ENCODE peak calls at places on chromosomes 2 and 18, in six cellular contexts. One of them, this sample, is unnamed.

GRCh38 chr2:86039178-86039962 is 66.3 kb downstream of the POLR1A start:
- DNase-seq in left ventricle myocardium inferior: no peak
- DNase-seq in A549: no peak
- DNase-seq in spleen: no peak
- DNase-seq in IMR-90: no peak
- DNase-seq in fibroblast of the aortic adventitia: no peak
- DNase-seq in this sample: no peak

GRCh38 chr2:27308359-27308875 is at the start of gene UCN:
- DNase-seq in left ventricle myocardium inferior: no peak
- DNase-seq in fibroblast of the aortic adventitia: peak
- DNase-seq in A549: no peak
- DNase-seq in IMR-90: peak
- DNase-seq in spleen: peak
- DNase-seq in this sample: peak

GRCh38 chr2:212732860-212733259 is 194.3 kb upstream of the ERBB4 start:
- DNase-seq in spleen: no peak
- DNase-seq in A549: no peak
- DNase-seq in left ventricle myocardium inferior: no peak
- DNase-seq in fibroblast of the aortic adventitia: no peak
- DNase-seq in IMR-90: peak
- DNase-seq in this sample: no peak

GRCh38 chr2:241965931-241966412 is 96.4 kb downstream of the RTP5 start:
- DNase-seq in spleen: peak
- DNase-seq in left ventricle myocardium inferior: no peak
- DNase-seq in fibroblast of the aortic adventitia: peak
- DNase-seq in IMR-90: peak
- DNase-seq in A549: no peak
- DNase-seq in this sample: peak

GRCh38 chr2:88201811-88202169 is 31.6 kb downstream of the THNSL2 start:
- DNase-seq in fibroblast of the aortic adventitia: no peak
- DNase-seq in left ventricle myocardium inferior: no peak
- DNase-seq in spleen: no peak
- DNase-seq in A549: no peak
- DNase-seq in IMR-90: no peak
- DNase-seq in this sample: no peak

GRCh38 chr2:170812716-170813585 is 3.7 kb upstream of the GAD1 start:
- DNase-seq in fibroblast of the aortic adventitia: peak
- DNase-seq in spleen: no peak
- DNase-seq in A549: peak
- DNase-seq in left ventricle myocardium inferior: no peak
- DNase-seq in IMR-90: peak
- DNase-seq in this sample: peak

GRCh38 chr2:239164281-239164871 is 236.4 kb downstream of the HDAC4 start:
- DNase-seq in fibroblast of the aortic adventitia: no peak
- DNase-seq in spleen: peak
- DNase-seq in IMR-90: no peak
- DNase-seq in left ventricle myocardium inferior: peak
- DNase-seq in A549: no peak
- DNase-seq in this sample: no peak

GRCh38 chr2:75361486-75361885 is 162.2 kb upstream of the TACR1 start:
- DNase-seq in spleen: no peak
- DNase-seq in left ventricle myocardium inferior: no peak
- DNase-seq in IMR-90: no peak
- DNase-seq in fibroblast of the aortic adventitia: no peak
- DNase-seq in A549: no peak
- DNase-seq in this sample: no peak

GRCh38 chr2:3703236-3703682 is at the start of gene DCDC2C:
- DNase-seq in fibroblast of the aortic adventitia: no peak
- DNase-seq in A549: no peak
- DNase-seq in left ventricle myocardium inferior: no peak
- DNase-seq in spleen: no peak
- DNase-seq in IMR-90: no peak
- DNase-seq in this sample: no peak

GRCh38 chr2:147600646-147601045 is 244.2 kb upstream of the ACVR2A start:
- DNase-seq in IMR-90: no peak
- DNase-seq in spleen: no peak
- DNase-seq in A549: no peak
- DNase-seq in left ventricle myocardium inferior: no peak
- DNase-seq in fibroblast of the aortic adventitia: no peak
- DNase-seq in this sample: no peak

GRCh38 chr2:176473177-176473576 is 203.9 kb downstream of the MTX2 start:
- DNase-seq in fibroblast of the aortic adventitia: peak
- DNase-seq in A549: no peak
- DNase-seq in IMR-90: peak
- DNase-seq in left ventricle myocardium inferior: no peak
- DNase-seq in spleen: no peak
- DNase-seq in this sample: peak

GRCh38 chr2:11012131-11012693 is 100.5 kb downstream of the KCNF1 start:
- DNase-seq in fibroblast of the aortic adventitia: no peak
- DNase-seq in spleen: no peak
- DNase-seq in A549: no peak
- DNase-seq in IMR-90: no peak
- DNase-seq in left ventricle myocardium inferior: no peak
- DNase-seq in this sample: no peak

GRCh38 chr2:43196773-43197567 is 29.4 kb downstream of the ZFP36L2 start:
- DNase-seq in fibroblast of the aortic adventitia: no peak
- DNase-seq in spleen: no peak
- DNase-seq in A549: no peak
- DNase-seq in IMR-90: peak
- DNase-seq in left ventricle myocardium inferior: no peak
- DNase-seq in this sample: no peak

GRCh38 chr2:112821682-112822081 is 14.9 kb downstream of the IL1B start:
- DNase-seq in IMR-90: no peak
- DNase-seq in left ventricle myocardium inferior: no peak
- DNase-seq in A549: no peak
- DNase-seq in spleen: no peak
- DNase-seq in fibroblast of the aortic adventitia: no peak
- DNase-seq in this sample: peak

GRCh38 chr2:234533631-234534030 is 36.8 kb upstream of the ARL4C start:
- DNase-seq in A549: no peak
- DNase-seq in IMR-90: no peak
- DNase-seq in left ventricle myocardium inferior: no peak
- DNase-seq in spleen: no peak
- DNase-seq in fibroblast of the aortic adventitia: no peak
- DNase-seq in this sample: no peak

GRCh38 chr2:85602476-85603234 is at the start of gene TMEM150A:
- DNase-seq in IMR-90: peak
- DNase-seq in fibroblast of the aortic adventitia: peak
- DNase-seq in A549: peak
- DNase-seq in left ventricle myocardium inferior: peak
- DNase-seq in spleen: peak
- DNase-seq in this sample: peak

GRCh38 chr2:156021326-156022040 is 311.0 kb downstream of the NR4A2 start:
- DNase-seq in IMR-90: no peak
- DNase-seq in left ventricle myocardium inferior: no peak
- DNase-seq in spleen: no peak
- DNase-seq in A549: no peak
- DNase-seq in fibroblast of the aortic adventitia: peak
- DNase-seq in this sample: no peak

GRCh38 chr2:239121600-239122012 is 273.7 kb downstream of the TWIST2 start:
- DNase-seq in spleen: no peak
- DNase-seq in left ventricle myocardium inferior: no peak
- DNase-seq in A549: no peak
- DNase-seq in IMR-90: no peak
- DNase-seq in fibroblast of the aortic adventitia: no peak
- DNase-seq in this sample: no peak

GRCh38 chr18:39795350-39795749 is 2159.7 kb upstream of the PIK3C3 start:
- DNase-seq in left ventricle myocardium inferior: no peak
- DNase-seq in fibroblast of the aortic adventitia: no peak
- DNase-seq in A549: no peak
- DNase-seq in spleen: no peak
- DNase-seq in IMR-90: no peak
- DNase-seq in this sample: no peak
- TF ChIP-seq CTCF in left ventricle myocardium inferior: no peak
- TF ChIP-seq CTCF in fibroblast of the aortic adventitia: no peak
- TF ChIP-seq CTCF in A549: no peak
- TF ChIP-seq CTCF in spleen: no peak
- TF ChIP-seq CTCF in IMR-90: no peak
- TF ChIP-seq CTCF in this sample: no peak

GRCh38 chr2:45763797-45764196 is 112.3 kb downstream of the PRKCE start:
- DNase-seq in left ventricle myocardium inferior: no peak
- DNase-seq in IMR-90: no peak
- DNase-seq in A549: no peak
- DNase-seq in spleen: no peak
- DNase-seq in fibroblast of the aortic adventitia: no peak
- DNase-seq in this sample: no peak
- H3K4me3 ChIP-seq in left ventricle myocardium inferior: no peak
- H3K4me3 ChIP-seq in IMR-90: no peak
- H3K4me3 ChIP-seq in A549: no peak
- H3K4me3 ChIP-seq in spleen: no peak
- H3K4me3 ChIP-seq in fibroblast of the aortic adventitia: no peak
- H3K4me3 ChIP-seq in this sample: no peak

GRCh38 chr2:41764919-41765318 is 282.9 kb upstream of the PKDCC start:
- DNase-seq in spleen: no peak
- DNase-seq in left ventricle myocardium inferior: no peak
- DNase-seq in IMR-90: no peak
- DNase-seq in fibroblast of the aortic adventitia: no peak
- DNase-seq in A549: no peak
- DNase-seq in this sample: no peak
- TF ChIP-seq CTCF in spleen: no peak
- TF ChIP-seq CTCF in left ventricle myocardium inferior: no peak
- TF ChIP-seq CTCF in IMR-90: no peak
- TF ChIP-seq CTCF in fibroblast of the aortic adventitia: no peak
- TF ChIP-seq CTCF in A549: no peak
- TF ChIP-seq CTCF in this sample: peak

DNA sequence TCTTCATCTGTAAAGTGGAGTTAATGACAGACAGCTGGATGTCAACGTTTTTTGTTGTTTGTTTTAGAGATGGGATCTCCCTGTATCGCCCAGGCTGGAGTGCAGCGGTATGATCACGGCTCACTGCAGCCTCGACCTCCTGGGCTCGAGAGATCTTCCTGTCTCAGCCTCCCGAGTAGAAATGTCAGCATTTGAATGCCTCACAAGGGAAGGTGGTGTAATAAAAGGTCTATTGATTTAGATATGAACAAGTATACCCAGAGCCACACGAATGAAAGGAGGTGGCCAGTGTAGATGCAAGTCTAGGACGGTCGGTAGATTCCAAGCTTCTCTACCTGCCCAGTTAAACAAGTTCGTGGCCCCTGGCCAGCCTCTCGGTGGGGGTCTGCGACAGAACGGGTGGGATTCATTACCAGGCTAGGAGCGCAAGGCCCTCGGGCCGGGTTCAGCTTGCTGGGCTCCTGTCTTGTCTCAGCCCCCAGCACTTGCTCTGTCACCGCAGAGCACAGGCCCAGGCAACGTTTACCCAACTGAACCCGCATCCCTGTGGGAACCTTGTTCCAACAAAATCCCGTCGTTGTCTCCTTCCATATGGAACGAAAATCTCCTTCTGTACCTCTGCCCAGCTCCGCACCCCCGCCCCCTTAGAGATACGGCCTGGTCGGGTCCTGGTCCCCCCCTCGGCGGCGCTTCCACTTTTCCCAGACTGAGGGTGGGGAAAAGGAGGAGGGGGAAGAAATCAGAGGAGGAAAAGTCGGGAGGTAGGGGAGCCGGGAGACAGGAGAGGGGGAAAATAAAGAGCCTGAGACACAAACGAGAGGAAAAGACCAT is 2.0 kb upstream of the EMX1 start:
- DNase-seq in fibroblast of the aortic adventitia: no peak
- DNase-seq in A549: no peak
- DNase-seq in left ventricle myocardium inferior: no peak
- DNase-seq in IMR-90: no peak
- DNase-seq in spleen: no peak
- DNase-seq in this sample: no peak
- H3K4me3 ChIP-seq in fibroblast of the aortic adventitia: no peak
- H3K4me3 ChIP-seq in A549: peak
- H3K4me3 ChIP-seq in left ventricle myocardium inferior: peak
- H3K4me3 ChIP-seq in IMR-90: no peak
- H3K4me3 ChIP-seq in spleen: peak
- H3K4me3 ChIP-seq in this sample: no peak

GRCh38 chr2:99154643-99155536 is at the start of the genes LIPT1 and TSGA10:
- DNase-seq in left ventricle myocardium inferior: peak
- DNase-seq in IMR-90: peak
- DNase-seq in fibroblast of the aortic adventitia: peak
- DNase-seq in spleen: peak
- DNase-seq in A549: peak
- DNase-seq in this sample: peak
- TF ChIP-seq CTCF in left ventricle myocardium inferior: no peak
- TF ChIP-seq CTCF in IMR-90: peak
- TF ChIP-seq CTCF in fibroblast of the aortic adventitia: no peak
- TF ChIP-seq CTCF in spleen: peak
- TF ChIP-seq CTCF in A549: peak
- TF ChIP-seq CTCF in this sample: peak

GRCh38 chr2:150710916-150711315 is 223.4 kb upstream of the RND3 start:
- DNase-seq in IMR-90: no peak
- DNase-seq in fibroblast of the aortic adventitia: no peak
- DNase-seq in A549: no peak
- DNase-seq in left ventricle myocardium inferior: no peak
- DNase-seq in spleen: no peak
- DNase-seq in this sample: no peak

GRCh38 chr2:150718280-150718679 is 230.8 kb upstream of the RND3 start:
- DNase-seq in left ventricle myocardium inferior: no peak
- DNase-seq in spleen: no peak
- DNase-seq in fibroblast of the aortic adventitia: no peak
- DNase-seq in A549: no peak
- DNase-seq in IMR-90: no peak
- DNase-seq in this sample: no peak

DNA sequence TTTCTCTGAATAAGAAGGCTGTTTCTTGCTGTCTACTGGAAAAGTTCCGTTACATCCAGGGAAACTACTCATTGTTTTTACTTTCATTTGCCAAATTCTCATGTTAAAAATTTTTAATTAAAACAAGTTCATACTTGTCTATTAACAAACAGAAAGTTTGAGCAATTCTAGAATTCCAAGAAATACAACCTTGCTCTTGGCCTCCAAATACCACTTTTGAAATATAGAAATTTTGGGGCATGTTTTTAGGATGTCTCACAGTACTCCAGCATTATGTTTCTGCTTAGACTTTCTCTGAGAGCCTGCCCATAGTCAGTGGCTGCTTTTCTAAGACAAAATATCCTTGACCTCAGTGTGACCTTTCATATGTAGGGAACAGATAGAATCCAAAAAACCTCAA is 228.7 kb upstream of the RND3 start:
- DNase-seq in fibroblast of the aortic adventitia: peak
- DNase-seq in left ventricle myocardium inferior: no peak
- DNase-seq in A549: no peak
- DNase-seq in spleen: no peak
- DNase-seq in IMR-90: no peak
- DNase-seq in this sample: no peak
- H3K4me3 ChIP-seq in fibroblast of the aortic adventitia: no peak
- H3K4me3 ChIP-seq in left ventricle myocardium inferior: no peak
- H3K4me3 ChIP-seq in A549: no peak
- H3K4me3 ChIP-seq in spleen: no peak
- H3K4me3 ChIP-seq in IMR-90: no peak
- H3K4me3 ChIP-seq in this sample: no peak

DNA sequence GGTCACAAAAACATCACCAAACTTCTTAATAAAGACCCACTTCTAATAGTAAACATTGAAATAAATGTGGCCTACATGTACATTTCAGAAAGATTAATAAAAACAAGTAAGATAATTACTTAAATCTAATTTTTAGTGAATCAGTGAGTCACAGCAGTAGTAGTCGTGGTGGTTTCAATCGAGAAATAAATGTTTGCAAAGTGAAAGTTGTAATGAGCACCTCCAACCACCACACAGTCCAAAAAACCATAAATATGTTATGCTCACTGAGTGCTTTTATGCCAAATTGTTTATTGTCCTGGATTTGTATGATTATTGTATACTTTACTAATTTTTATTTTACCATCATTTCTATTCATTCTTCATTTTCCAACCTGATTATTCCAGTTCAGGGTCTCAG is 61.8 kb upstream of the SPOPL start:
- DNase-seq in left ventricle myocardium inferior: no peak
- DNase-seq in spleen: no peak
- DNase-seq in A549: no peak
- DNase-seq in IMR-90: no peak
- DNase-seq in fibroblast of the aortic adventitia: no peak
- DNase-seq in this sample: no peak
- TF ChIP-seq CTCF in left ventricle myocardium inferior: no peak
- TF ChIP-seq CTCF in spleen: no peak
- TF ChIP-seq CTCF in A549: no peak
- TF ChIP-seq CTCF in IMR-90: no peak
- TF ChIP-seq CTCF in fibroblast of the aortic adventitia: no peak
- TF ChIP-seq CTCF in this sample: no peak

GRCh38 chr2:69623236-69623635 is 20.3 kb downstream of the AAK1 start:
- DNase-seq in IMR-90: no peak
- DNase-seq in fibroblast of the aortic adventitia: no peak
- DNase-seq in spleen: no peak
- DNase-seq in left ventricle myocardium inferior: no peak
- DNase-seq in A549: no peak
- DNase-seq in this sample: no peak
- H3K4me3 ChIP-seq in IMR-90: no peak
- H3K4me3 ChIP-seq in fibroblast of the aortic adventitia: no peak
- H3K4me3 ChIP-seq in spleen: no peak
- H3K4me3 ChIP-seq in left ventricle myocardium inferior: no peak
- H3K4me3 ChIP-seq in A549: no peak
- H3K4me3 ChIP-seq in this sample: no peak

This sample was measured in DND-41.